ENCODE peak calls at places on chromosomes 7 and 10, in nine cellular contexts. One of them, this sample, is unnamed.
A peak's percentile ranks its signal among the peaks of the same experiment; 100 is the strongest.

GRCh38 chr10:111698711-111699110 is 484.9 kb downstream of the GPAM start:
- DNase-seq in psoas muscle: no peak
- DNase-seq in transverse colon: no peak
- DNase-seq in fibroblast of lung: no peak
- DNase-seq in astrocyte: no peak
- DNase-seq in mammary epithelial cell: no peak
- DNase-seq in adrenal gland: no peak
- DNase-seq in left lung: no peak
- DNase-seq in IMR-90: no peak
- DNase-seq in this sample: no peak

GRCh38 chr10:87660484-87661133 is 931 bp downstream of the PAPSS2 start:
- DNase-seq in left lung: peak; percentile 69
- DNase-seq in mammary epithelial cell: no peak
- DNase-seq in fibroblast of lung: peak; percentile 85
- DNase-seq in psoas muscle: no peak
- DNase-seq in adrenal gland: peak; percentile 63
- DNase-seq in astrocyte: peak; percentile 77
- DNase-seq in transverse colon: peak; percentile 58
- DNase-seq in IMR-90: peak; percentile 79
- DNase-seq in this sample: no peak

GRCh38 chr10:75111906-75112703 is 649 bp downstream of the SAMD8 start:
- DNase-seq in transverse colon: peak; percentile 63
- DNase-seq in adrenal gland: peak; percentile 60
- DNase-seq in IMR-90: peak; percentile 50
- DNase-seq in psoas muscle: peak; percentile 75
- DNase-seq in astrocyte: peak; percentile 47
- DNase-seq in left lung: peak; percentile 59
- DNase-seq in mammary epithelial cell: peak; percentile 51
- DNase-seq in fibroblast of lung: peak; percentile 51
- DNase-seq in this sample: peak; percentile 54

GRCh38 chr7:74230446-74231231 is 20.8 kb downstream of the LAT2 start:
- DNase-seq in IMR-90: no peak
- DNase-seq in psoas muscle: no peak
- DNase-seq in adrenal gland: no peak
- DNase-seq in left lung: peak; percentile 55
- DNase-seq in astrocyte: no peak
- DNase-seq in transverse colon: no peak
- DNase-seq in mammary epithelial cell: no peak
- DNase-seq in fibroblast of lung: no peak
- DNase-seq in this sample: no peak

GRCh38 chr7:51188987-51189386 is 127.6 kb downstream of the COBL start:
- DNase-seq in IMR-90: no peak
- DNase-seq in transverse colon: no peak
- DNase-seq in astrocyte: no peak
- DNase-seq in fibroblast of lung: no peak
- DNase-seq in mammary epithelial cell: no peak
- DNase-seq in psoas muscle: no peak
- DNase-seq in adrenal gland: no peak
- DNase-seq in left lung: no peak
- DNase-seq in this sample: no peak

GRCh38 chr7:101924171-101924570 is 106.7 kb downstream of the CUX1 start:
- DNase-seq in IMR-90: peak; percentile 86
- DNase-seq in mammary epithelial cell: no peak
- DNase-seq in fibroblast of lung: peak; percentile 88
- DNase-seq in transverse colon: no peak
- DNase-seq in psoas muscle: peak; percentile 77
- DNase-seq in adrenal gland: no peak
- DNase-seq in astrocyte: peak; percentile 83
- DNase-seq in left lung: no peak
- DNase-seq in this sample: no peak

GRCh38 chr7:36297364-36298009 is 92.2 kb upstream of the ANLN start:
- DNase-seq in psoas muscle: no peak
- DNase-seq in IMR-90: no peak
- DNase-seq in left lung: no peak
- DNase-seq in transverse colon: no peak
- DNase-seq in mammary epithelial cell: no peak
- DNase-seq in astrocyte: no peak
- DNase-seq in adrenal gland: no peak
- DNase-seq in fibroblast of lung: no peak
- DNase-seq in this sample: no peak

GRCh38 chr10:84429926-84430520 is 101.6 kb downstream of the CCSER2 start:
- DNase-seq in fibroblast of lung: peak; percentile 41
- DNase-seq in left lung: peak; percentile 39
- DNase-seq in transverse colon: peak; percentile 79
- DNase-seq in psoas muscle: peak; percentile 59
- DNase-seq in astrocyte: no peak
- DNase-seq in IMR-90: peak; percentile 47
- DNase-seq in adrenal gland: peak; percentile 42
- DNase-seq in mammary epithelial cell: peak; percentile 61
- DNase-seq in this sample: no peak

GRCh38 chr7:43491984-43492383 is 90.9 kb upstream of the STK17A start:
- DNase-seq in IMR-90: peak; percentile 66
- DNase-seq in mammary epithelial cell: peak; percentile 80
- DNase-seq in left lung: no peak
- DNase-seq in psoas muscle: no peak
- DNase-seq in astrocyte: peak; percentile 91
- DNase-seq in fibroblast of lung: peak; percentile 93
- DNase-seq in adrenal gland: no peak
- DNase-seq in transverse colon: no peak
- DNase-seq in this sample: no peak

GRCh38 chr7:25029075-25029474 is 49.1 kb upstream of the OSBPL3 start:
- DNase-seq in transverse colon: no peak
- DNase-seq in psoas muscle: no peak
- DNase-seq in IMR-90: no peak
- DNase-seq in adrenal gland: no peak
- DNase-seq in astrocyte: no peak
- DNase-seq in mammary epithelial cell: no peak
- DNase-seq in fibroblast of lung: no peak
- DNase-seq in left lung: no peak
- DNase-seq in this sample: no peak

GRCh38 chr7:132619967-132620366 is 43.7 kb upstream of the PLXNA4 start:
- DNase-seq in astrocyte: no peak
- DNase-seq in IMR-90: no peak
- DNase-seq in left lung: no peak
- DNase-seq in adrenal gland: no peak
- DNase-seq in psoas muscle: no peak
- DNase-seq in fibroblast of lung: no peak
- DNase-seq in mammary epithelial cell: no peak
- DNase-seq in transverse colon: no peak
- DNase-seq in this sample: no peak

GRCh38 chr10:103781329-103782061 is 73.9 kb downstream of the SH3PXD2A start:
- DNase-seq in IMR-90: peak; percentile 99
- DNase-seq in astrocyte: peak; percentile 99
- DNase-seq in transverse colon: peak; percentile 67
- DNase-seq in mammary epithelial cell: peak; percentile 99
- DNase-seq in adrenal gland: no peak
- DNase-seq in fibroblast of lung: peak; percentile 99
- DNase-seq in left lung: no peak
- DNase-seq in psoas muscle: peak; percentile 34
- DNase-seq in this sample: no peak

GRCh38 chr10:63219749-63220148 is 86.6 kb downstream of the NRBF2 start:
- DNase-seq in psoas muscle: no peak
- DNase-seq in left lung: no peak
- DNase-seq in mammary epithelial cell: no peak
- DNase-seq in IMR-90: no peak
- DNase-seq in transverse colon: no peak
- DNase-seq in astrocyte: no peak
- DNase-seq in adrenal gland: no peak
- DNase-seq in fibroblast of lung: no peak
- DNase-seq in this sample: no peak

GRCh38 chr10:131074682-131075081 is 236.8 kb downstream of the TCERG1L start:
- DNase-seq in psoas muscle: no peak
- DNase-seq in fibroblast of lung: no peak
- DNase-seq in adrenal gland: no peak
- DNase-seq in mammary epithelial cell: no peak
- DNase-seq in left lung: no peak
- DNase-seq in IMR-90: no peak
- DNase-seq in transverse colon: no peak
- DNase-seq in astrocyte: no peak
- DNase-seq in this sample: no peak

GRCh38 chr7:6705959-6706665 is 635 bp downstream of the ZNF12 start:
- DNase-seq in IMR-90: peak; percentile 33
- DNase-seq in transverse colon: peak; percentile 16
- DNase-seq in left lung: peak; percentile 38
- DNase-seq in mammary epithelial cell: peak; percentile 30
- DNase-seq in psoas muscle: peak; percentile 66
- DNase-seq in astrocyte: peak; percentile 18
- DNase-seq in adrenal gland: peak; percentile 48
- DNase-seq in fibroblast of lung: peak; percentile 38
- DNase-seq in this sample: no peak

GRCh38 chr10:6977641-6978627 is 397.9 kb upstream of the PRKCQ start:
- DNase-seq in fibroblast of lung: no peak
- DNase-seq in mammary epithelial cell: no peak
- DNase-seq in adrenal gland: no peak
- DNase-seq in IMR-90: no peak
- DNase-seq in psoas muscle: no peak
- DNase-seq in left lung: no peak
- DNase-seq in transverse colon: no peak
- DNase-seq in astrocyte: no peak
- DNase-seq in this sample: no peak

GRCh38 chr7:135943266-135943889 is 33.8 kb downstream of the MTPN start:
- DNase-seq in adrenal gland: no peak
- DNase-seq in transverse colon: no peak
- DNase-seq in psoas muscle: no peak
- DNase-seq in mammary epithelial cell: no peak
- DNase-seq in left lung: no peak
- DNase-seq in IMR-90: no peak
- DNase-seq in fibroblast of lung: peak; percentile 38
- DNase-seq in astrocyte: peak; percentile 31
- DNase-seq in this sample: no peak

DNA sequence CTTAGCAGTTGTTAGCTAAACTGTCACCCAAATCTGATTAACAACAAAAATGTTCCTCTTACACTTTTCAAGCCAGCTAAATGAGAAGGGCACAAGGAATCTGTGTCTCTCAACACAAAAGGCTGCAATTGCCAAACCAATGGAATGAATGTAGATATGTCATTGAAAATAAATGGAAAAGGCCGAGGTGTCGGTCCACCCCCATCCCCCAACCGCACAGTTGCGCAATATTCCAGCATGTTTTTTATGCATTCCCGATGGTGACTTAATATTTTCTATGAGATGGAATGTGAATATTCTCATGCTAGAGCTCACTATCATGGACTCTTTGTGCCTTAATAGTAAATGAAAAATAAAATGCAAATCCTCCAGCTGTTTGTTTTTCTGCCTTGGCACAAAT is 181.6 kb upstream of the LRGUK start:
- DNase-seq in psoas muscle: no peak
- DNase-seq in fibroblast of lung: peak; percentile 76
- DNase-seq in transverse colon: no peak
- DNase-seq in left lung: no peak
- DNase-seq in astrocyte: peak; percentile 70
- DNase-seq in adrenal gland: no peak
- DNase-seq in IMR-90: no peak
- DNase-seq in mammary epithelial cell: no peak
- DNase-seq in this sample: no peak
- TF ChIP-seq CTCF in psoas muscle: no peak
- TF ChIP-seq CTCF in fibroblast of lung: no peak
- TF ChIP-seq CTCF in transverse colon: no peak
- TF ChIP-seq CTCF in left lung: no peak
- TF ChIP-seq CTCF in astrocyte: no peak
- TF ChIP-seq CTCF in adrenal gland: no peak
- TF ChIP-seq CTCF in IMR-90: no peak
- TF ChIP-seq CTCF in mammary epithelial cell: no peak
- TF ChIP-seq CTCF in this sample: no peak

DNA sequence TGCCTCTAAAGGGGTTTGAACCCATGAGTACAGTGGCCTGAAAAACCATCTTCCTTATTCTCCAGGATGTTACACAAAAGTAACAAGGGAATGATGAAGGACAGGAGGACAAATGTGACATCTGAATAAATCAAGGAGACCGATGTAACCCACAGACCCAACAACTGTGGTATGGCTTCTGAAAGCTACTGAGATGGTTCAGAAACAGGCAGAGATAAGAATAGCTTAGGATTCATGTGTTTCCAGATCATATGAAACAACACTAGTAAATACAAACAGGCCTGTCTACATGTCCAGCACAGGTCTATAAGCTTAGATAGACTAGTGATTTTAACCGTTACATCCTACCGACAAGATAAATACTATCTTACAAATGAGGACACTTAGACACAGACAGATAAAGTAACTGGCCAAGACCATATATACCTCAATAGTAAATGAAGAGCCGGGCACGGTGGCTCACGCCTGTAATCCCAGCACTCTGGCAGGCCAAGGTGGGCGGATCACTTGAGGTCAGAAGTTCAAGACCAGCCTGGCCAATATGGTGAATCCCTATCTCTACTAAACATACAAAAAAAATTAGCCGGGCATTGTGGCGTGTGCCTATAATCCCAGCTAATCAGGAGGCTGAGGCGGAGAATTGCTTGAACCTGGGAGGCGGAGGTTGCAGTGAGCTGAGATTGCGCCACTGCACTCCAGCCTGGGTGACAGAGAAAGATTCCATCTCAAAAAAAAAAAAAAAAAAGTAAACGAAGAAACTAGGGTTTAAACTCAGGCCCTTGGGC is 88.7 kb downstream of the SORBS1 start:
- DNase-seq in mammary epithelial cell: no peak
- DNase-seq in adrenal gland: no peak
- DNase-seq in transverse colon: no peak
- DNase-seq in fibroblast of lung: no peak
- DNase-seq in astrocyte: no peak
- DNase-seq in left lung: no peak
- DNase-seq in psoas muscle: no peak
- DNase-seq in IMR-90: no peak
- DNase-seq in this sample: no peak
- TF ChIP-seq CTCF in mammary epithelial cell: no peak
- TF ChIP-seq CTCF in adrenal gland: no peak
- TF ChIP-seq CTCF in transverse colon: no peak
- TF ChIP-seq CTCF in fibroblast of lung: no peak
- TF ChIP-seq CTCF in astrocyte: no peak
- TF ChIP-seq CTCF in left lung: no peak
- TF ChIP-seq CTCF in psoas muscle: no peak
- TF ChIP-seq CTCF in IMR-90: no peak
- TF ChIP-seq CTCF in this sample: no peak

DNA sequence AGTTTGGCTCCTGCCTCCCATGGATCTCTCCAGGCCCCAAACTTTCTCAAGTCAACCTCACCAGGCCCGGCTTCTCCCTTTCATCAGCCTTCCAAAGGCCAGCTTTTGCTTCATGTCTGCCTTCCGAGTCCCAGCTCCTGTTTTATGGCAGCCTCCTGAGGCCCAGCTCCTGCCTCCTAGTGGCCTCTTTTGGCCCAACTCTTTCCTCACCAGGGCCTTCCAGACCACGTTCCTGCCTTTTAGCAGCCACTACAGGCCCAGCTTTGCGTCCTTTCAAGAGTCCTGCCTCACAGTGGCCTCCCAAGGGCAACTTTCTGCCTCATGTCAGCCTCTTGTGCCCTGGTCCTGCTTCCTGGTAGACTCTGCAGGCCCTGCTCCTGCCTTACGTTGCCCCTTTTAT is 15.3 kb upstream of the TMEM248 start:
- DNase-seq in transverse colon: no peak
- DNase-seq in psoas muscle: no peak
- DNase-seq in IMR-90: no peak
- DNase-seq in left lung: no peak
- DNase-seq in mammary epithelial cell: no peak
- DNase-seq in astrocyte: no peak
- DNase-seq in adrenal gland: no peak
- DNase-seq in fibroblast of lung: no peak
- DNase-seq in this sample: no peak
- TF ChIP-seq CTCF in transverse colon: no peak
- TF ChIP-seq CTCF in psoas muscle: no peak
- TF ChIP-seq CTCF in IMR-90: peak; percentile 7
- TF ChIP-seq CTCF in left lung: no peak
- TF ChIP-seq CTCF in mammary epithelial cell: no peak
- TF ChIP-seq CTCF in astrocyte: no peak
- TF ChIP-seq CTCF in adrenal gland: no peak
- TF ChIP-seq CTCF in fibroblast of lung: peak; percentile 26
- TF ChIP-seq CTCF in this sample: no peak

GRCh38 chr10:117662790-117663540 is 120.4 kb downstream of the EMX2 start:
- DNase-seq in transverse colon: no peak
- DNase-seq in fibroblast of lung: no peak
- DNase-seq in psoas muscle: no peak
- DNase-seq in astrocyte: no peak
- DNase-seq in left lung: no peak
- DNase-seq in IMR-90: no peak
- DNase-seq in adrenal gland: no peak
- DNase-seq in mammary epithelial cell: no peak
- DNase-seq in this sample: no peak
- TF ChIP-seq CTCF in transverse colon: no peak
- TF ChIP-seq CTCF in fibroblast of lung: no peak
- TF ChIP-seq CTCF in psoas muscle: no peak
- TF ChIP-seq CTCF in astrocyte: no peak
- TF ChIP-seq CTCF in left lung: no peak
- TF ChIP-seq CTCF in IMR-90: no peak
- TF ChIP-seq CTCF in adrenal gland: no peak
- TF ChIP-seq CTCF in mammary epithelial cell: no peak
- TF ChIP-seq CTCF in this sample: no peak

This sample was measured in activated B cell treated with CpG ODN at 0.5 μM for 24 hours.